ENCODE peak calls at places on chromosomes 16 and 17, in six cellular contexts. Z is neural progenitor cell, Y is tibial artery, I is right lobe of liver, M is AG04450, W is spleen. U is an unnamed sample.

GRCh38 chr16:72173997-72174396 is 2.0 kb upstream of the PMFBP1 start:
- DNase-seq in Z (no peak), Y (no peak), I (no peak), M (no peak), W (no peak), U (no peak)

GRCh38 chr17:19714542-19715411 is 1.6 kb downstream of the SLC47A2 start:
- DNase-seq in Z (no peak), Y (peak), I (no peak), M (no peak), W (no peak), U (peak)

GRCh38 chr16:74698220-74698619 is 2.4 kb downstream of the MLKL start:
- DNase-seq in Z (no peak), Y (no peak), I (no peak), M (no peak), W (no peak), U (no peak)

GRCh38 chr17:37212184-37212583 is 163.6 kb upstream of the C17orf78 start:
- DNase-seq in Z (peak), Y (no peak), I (no peak), M (no peak), W (no peak), U (no peak)

GRCh38 chr16:80591071-80591935 is 50.5 kb downstream of the DYNLRB2 start:
- DNase-seq in Z (no peak), Y (no peak), I (no peak), M (no peak), W (no peak), U (no peak)

GRCh38 chr17:20077978-20078674 is 69.0 kb downstream of the SPECC1 start:
- DNase-seq in Z (no peak), Y (no peak), I (no peak), M (no peak), W (no peak), U (no peak)

GRCh38 chr16:81105946-81106345 is 9.8 kb upstream of the GCSH start:
- DNase-seq in Z (no peak), Y (no peak), I (no peak), M (no peak), W (no peak), U (no peak)

GRCh38 chr17:48155889-48156670 is 48.5 kb downstream of the SNX11 start:
- DNase-seq in Z (peak), Y (no peak), I (no peak), M (no peak), W (no peak), U (no peak)

GRCh38 chr17:4986951-4987766 is at the start of gene CAMTA2:
- DNase-seq in Z (peak), Y (peak), I (peak), M (no peak), W (peak), U (peak)

GRCh38 chr17:34391241-34391640 is 28.2 kb upstream of the CCL1 start:
- DNase-seq in Z (no peak), Y (no peak), I (no peak), M (no peak), W (no peak), U (no peak)

GRCh38 chr17:5758651-5759050 is 174.3 kb upstream of the NLRP1 start:
- DNase-seq in Z (peak), Y (no peak), I (no peak), M (no peak), W (no peak), U (no peak)

GRCh38 chr16:80034948-80035700 is 434.6 kb upstream of the MAF start:
- DNase-seq in Z (no peak), Y (no peak), I (no peak), M (no peak), W (no peak), U (no peak)

GRCh38 chr17:2398655-2399571 is 1.9 kb downstream of the MNT start:
- DNase-seq in Z (peak), Y (peak), I (peak), M (no peak), W (peak), U (peak)

GRCh38 chr17:57927048-57927723 is 28.0 kb downstream of the CUEDC1 start:
- DNase-seq in Z (peak), Y (peak), I (no peak), M (no peak), W (no peak), U (no peak)

GRCh38 chr17:47897561-47897960 is 1.5 kb downstream of the SP2 start:
- DNase-seq in Z (no peak), Y (no peak), I (no peak), M (no peak), W (no peak), U (no peak)

GRCh38 chr17:54007855-54008254 is 185.1 kb downstream of the KIF2B start:
- DNase-seq in Z (no peak), Y (no peak), I (no peak), M (no peak), W (no peak), U (no peak)

GRCh38 chr17:4087911-4088693 is 54.7 kb downstream of the ZZEF1 start:
- DNase-seq in Z (no peak), Y (no peak), I (no peak), M (no peak), W (no peak), U (no peak)

GRCh38 chr17:78315355-78316114 is 44.3 kb downstream of the SOCS3 start:
- DNase-seq in Z (no peak), Y (peak), I (no peak), M (peak), W (no peak), U (peak)

GRCh38 chr17:2397247-2398171 is 3.4 kb downstream of the MNT start:
- DNase-seq in Z (no peak), Y (peak), I (no peak), M (no peak), W (no peak), U (no peak)

GRCh38 chr16:27935076-27935475 is 128.4 kb downstream of the GSG1L start:
- DNase-seq in Z (no peak), Y (no peak), I (no peak), M (no peak), W (no peak), U (no peak)

GRCh38 chr16:67800252-67801046 is 5.9 kb downstream of the RANBP10 start:
- DNase-seq in Z (no peak), Y (no peak), I (no peak), M (no peak), W (no peak), U (no peak)

GRCh38 chr16:57667526-57668258 is 414 bp upstream of the ADGRG3 start:
- DNase-seq in Z (no peak), Y (no peak), I (peak), M (no peak), W (peak), U (no peak)

GRCh38 chr16:77250395-77250794 is 51.2 kb downstream of the SYCE1L start:
- DNase-seq in Z (no peak), Y (no peak), I (no peak), M (no peak), W (no peak), U (no peak)

GRCh38 chr17:12231027-12231682 is 210.5 kb downstream of the MAP2K4 start:
- DNase-seq in Z (no peak), Y (no peak), I (no peak), M (peak), W (no peak), U (no peak)

DNA sequence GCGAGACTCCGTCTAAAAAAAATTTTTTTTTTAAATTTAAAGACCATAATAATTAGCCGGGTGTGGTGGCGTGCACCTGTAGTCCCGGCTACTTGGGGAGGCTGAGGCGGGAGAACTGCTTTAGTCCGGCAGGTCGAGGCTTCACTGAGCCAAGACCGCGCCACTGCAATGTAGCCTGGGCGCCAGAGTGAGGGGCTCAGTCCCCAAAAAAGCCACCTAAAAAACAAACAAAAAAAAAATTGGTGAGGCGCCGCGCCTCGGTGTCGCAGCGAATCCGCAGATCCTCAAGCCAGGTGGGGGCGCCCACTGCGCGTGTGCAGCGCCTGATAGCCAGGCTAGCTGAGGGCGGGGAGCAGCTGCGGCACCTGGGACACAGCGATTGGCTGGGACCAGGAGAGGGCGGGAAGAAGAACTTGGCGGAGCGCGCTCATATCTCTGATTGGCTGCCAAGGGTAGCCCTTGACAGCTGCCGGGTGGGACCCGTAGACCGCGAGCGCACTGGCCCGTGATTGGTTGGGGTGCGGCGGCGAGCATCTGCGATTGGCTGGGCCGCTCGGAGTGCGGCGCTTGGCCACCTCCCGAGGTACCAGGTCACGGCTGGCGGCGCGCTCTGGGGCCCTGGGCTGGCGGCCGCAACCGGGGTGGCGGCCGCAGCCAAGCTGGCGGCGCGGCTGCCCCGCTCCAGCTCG is 9.0 kb upstream of the CLDN9 start:
- DNase-seq in Z (peak), Y (peak), I (peak), M (peak), W (peak), U (peak)
- H3K4me3 ChIP-seq in Z (no peak), Y (peak), I (peak), M (no peak), W (peak), U (peak)

DNA sequence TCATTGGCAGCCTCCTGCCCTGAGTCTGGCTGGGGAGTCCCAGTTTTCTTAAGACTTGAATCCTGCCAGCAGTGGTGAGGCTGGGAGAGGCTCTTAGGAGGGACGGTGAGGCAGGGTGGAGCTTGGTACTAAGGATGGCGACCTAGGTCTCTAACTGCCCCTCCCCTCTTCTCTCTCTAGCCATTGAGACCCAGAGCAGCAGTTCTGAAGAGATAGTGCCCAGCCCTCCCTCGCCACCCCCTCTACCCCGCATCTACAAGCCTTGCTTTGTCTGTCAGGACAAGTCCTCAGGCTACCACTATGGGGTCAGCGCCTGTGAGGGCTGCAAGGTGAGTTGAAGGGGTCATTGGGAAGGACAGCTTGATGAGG is 16.4 kb downstream of the GJD3 start:
- DNase-seq in Z (no peak), Y (no peak), I (no peak), M (no peak), W (peak), U (no peak)
- H3K4me3 ChIP-seq in Z (no peak), Y (peak), I (no peak), M (no peak), W (peak), U (no peak)

GRCh38 chr16:30895592-30896202 is 717 bp upstream of the CTF1 start:
- DNase-seq in Z (no peak), Y (no peak), I (no peak), M (no peak), W (peak), U (no peak)
- H3K4me3 ChIP-seq in Z (peak), Y (peak), I (peak), M (peak), W (peak), U (peak)

GRCh38 chr17:42284566-42284965 is 3.7 kb upstream of the STAT5A start:
- DNase-seq in Z (no peak), Y (no peak), I (peak), M (no peak), W (no peak), U (peak)

GRCh38 chr17:42285346-42286050 is 2.8 kb upstream of the STAT5A start:
- DNase-seq in Z (no peak), Y (no peak), I (peak), M (no peak), W (no peak), U (peak)

GRCh38 chr17:42288078-42288984 is at the start of gene STAT5A:
- DNase-seq in Z (peak), Y (peak), I (peak), M (peak), W (peak), U (peak)

GRCh38 chr17:42287305-42288077 is 807 bp upstream of the STAT5A start:
- DNase-seq in Z (no peak), Y (peak), I (peak), M (no peak), W (peak), U (peak)

DNA sequence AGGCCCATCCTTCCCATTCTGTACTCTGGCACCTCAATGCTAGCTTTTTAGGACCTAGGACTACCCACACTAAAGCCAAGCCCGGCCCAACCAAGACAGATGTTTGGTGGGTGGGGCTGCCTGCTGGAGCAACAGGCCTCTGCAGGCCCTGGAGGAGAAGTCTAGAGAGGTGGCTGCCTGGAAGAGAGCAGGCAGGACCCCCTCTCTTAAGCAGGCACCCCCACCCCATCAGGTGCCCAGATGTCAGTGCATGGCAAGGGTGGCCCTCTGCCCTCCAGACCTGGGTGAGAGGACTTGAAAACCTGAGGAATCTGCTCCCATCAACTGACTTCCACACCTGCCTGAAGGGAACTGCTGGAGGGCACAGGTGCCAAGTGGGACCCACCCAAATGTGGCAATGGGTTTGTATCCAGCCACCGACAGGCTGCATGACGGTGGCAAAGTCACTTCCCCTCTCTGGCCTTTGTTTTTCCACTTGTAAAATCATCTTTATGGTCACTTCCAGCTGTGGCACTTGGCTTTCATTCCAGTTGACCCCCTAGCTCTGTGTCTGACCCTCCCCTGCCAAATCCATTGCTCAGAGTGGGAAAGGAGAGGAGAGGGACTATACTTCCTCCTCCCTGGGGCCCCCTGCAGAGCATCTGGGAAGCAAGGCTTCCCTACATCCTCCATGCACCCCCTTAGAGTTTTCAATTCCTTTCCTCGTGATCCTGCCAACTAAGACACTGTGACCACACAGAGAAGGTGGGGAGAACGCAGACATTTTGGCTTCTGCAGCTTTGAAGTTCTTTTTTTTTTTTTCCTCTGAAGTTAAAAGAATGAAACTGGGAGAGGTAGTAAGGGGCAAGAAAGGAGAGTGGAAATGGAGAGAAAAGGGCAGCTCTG is 1.6 kb upstream of the STAT5A start:
- DNase-seq in Z (no peak), Y (peak), I (peak), M (no peak), W (peak), U (peak)
- H3K4me3 ChIP-seq in Z (no peak), Y (peak), I (no peak), M (no peak), W (peak), U (peak)

DNA sequence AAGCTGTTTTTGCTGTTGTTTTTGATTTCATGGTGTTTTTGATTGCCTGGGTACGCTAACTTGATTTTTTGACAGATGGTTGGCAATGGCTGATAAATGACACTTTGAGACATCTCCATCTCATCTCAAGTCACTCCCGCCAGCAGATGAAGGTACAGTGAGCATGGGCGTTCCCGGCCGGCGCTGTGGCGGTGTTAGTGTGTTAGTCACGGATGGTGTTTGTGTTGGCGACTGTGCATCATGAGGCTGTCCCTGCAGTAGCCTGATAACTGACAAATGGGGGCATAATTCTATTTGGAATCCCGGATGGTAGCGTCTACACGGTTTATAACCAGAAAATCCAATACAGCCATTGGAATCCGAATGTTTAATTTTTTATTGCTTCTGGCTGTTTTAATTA is 81.6 kb upstream of the ZNF750 start:
- DNase-seq in Z (no peak), Y (no peak), I (no peak), M (no peak), W (peak), U (peak)
- H3K4me3 ChIP-seq in Z (no peak), Y (no peak), I (no peak), M (no peak), W (no peak), U (no peak)

GRCh38 chr16:3670711-3671110 is 16.2 kb downstream of the DNASE1 start:
- DNase-seq in Z (no peak), Y (no peak), I (no peak), M (no peak), W (no peak), U (no peak)
- H3K4me3 ChIP-seq in Z (no peak), Y (no peak), I (no peak), M (no peak), W (no peak), U (no peak)

GRCh38 chr16:705748-706188 is at the start of gene FBXL16:
- DNase-seq in Z (peak), Y (no peak), I (no peak), M (no peak), W (no peak), U (no peak)
- H3K4me3 ChIP-seq in Z (peak), Y (no peak), I (no peak), M (no peak), W (no peak), U (peak)

DNA sequence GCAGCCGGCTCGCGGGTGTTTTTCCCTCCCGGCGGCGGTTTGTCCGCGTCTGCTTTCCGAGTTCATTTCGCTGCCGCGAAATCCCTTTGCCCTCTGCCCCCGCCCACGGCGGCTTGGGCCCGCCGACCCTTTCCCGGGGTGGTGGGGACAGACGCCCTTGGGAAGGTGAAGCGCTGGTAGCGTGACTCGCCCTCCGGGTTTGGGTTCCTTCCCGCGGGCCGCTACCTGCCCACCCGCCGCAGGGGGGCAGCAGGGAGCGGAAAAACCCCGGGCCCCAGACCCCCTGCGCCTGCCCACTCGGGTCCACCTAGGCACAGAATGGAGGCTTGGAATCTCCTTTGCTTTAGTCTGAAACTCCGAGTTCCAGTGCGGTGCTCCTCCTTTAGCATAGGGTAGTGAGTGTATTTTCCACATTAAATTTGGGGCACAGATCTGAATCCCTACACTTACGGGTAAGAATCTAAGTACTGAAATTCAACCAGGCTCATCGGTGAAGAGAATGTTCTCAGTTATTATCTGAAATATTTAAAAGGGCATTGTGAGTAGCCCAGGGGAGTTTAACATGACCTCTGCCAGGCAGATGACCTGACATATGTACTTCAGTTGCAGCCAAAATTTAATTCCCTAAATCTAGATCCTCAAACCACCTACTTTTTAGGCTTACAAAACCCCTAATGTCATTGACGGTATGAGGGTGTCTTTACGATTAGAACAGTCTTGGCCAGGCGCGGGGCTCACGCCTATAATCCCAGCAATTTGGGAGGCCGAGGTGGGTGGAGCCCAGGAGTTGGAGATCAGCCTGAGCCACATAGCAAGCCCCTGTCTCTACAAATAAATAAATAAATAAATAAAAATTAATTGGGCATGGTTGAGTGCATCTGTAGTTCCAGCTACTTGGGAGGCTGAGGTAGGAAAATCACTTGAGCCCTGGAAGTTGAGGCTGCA is 1.0 kb downstream of the NME2 start:
- DNase-seq in Z (peak), Y (no peak), I (peak), M (no peak), W (peak), U (peak)
- H3K4me3 ChIP-seq in Z (peak), Y (peak), I (peak), M (peak), W (peak), U (peak)

DNA sequence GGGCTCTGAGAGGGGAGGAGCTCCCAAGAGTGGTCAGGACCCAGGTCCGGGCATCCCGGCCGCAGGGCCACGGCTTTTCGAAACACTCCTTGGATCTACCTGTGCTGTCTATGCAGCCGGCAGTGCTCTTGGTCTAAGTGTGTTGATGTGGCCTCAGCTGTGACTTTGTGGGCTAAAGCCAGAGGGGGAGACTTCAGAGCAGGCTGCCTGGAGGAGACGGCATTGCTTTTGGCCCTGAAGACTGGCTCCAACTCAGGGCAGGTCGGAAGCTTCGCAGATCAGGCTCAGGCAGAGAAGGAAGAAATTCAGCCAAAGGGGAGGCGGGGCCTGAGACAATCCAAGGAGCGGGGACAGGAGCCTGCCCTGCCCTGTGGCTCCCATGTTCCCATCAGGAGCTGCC is 31.4 kb downstream of the PIEZO1 start:
- DNase-seq in Z (no peak), Y (no peak), I (no peak), M (no peak), W (no peak), U (no peak)
- H3K4me3 ChIP-seq in Z (no peak), Y (no peak), I (no peak), M (no peak), W (no peak), U (no peak)